ENCODE peak calls at places on chromosomes 2 and 18, in seven cellular contexts. One of them, this sample, is unnamed.

GRCh38 chr2:241465543-241465942 is 42.8 kb downstream of the STK25 start:
- DNase-seq in breast epithelium: no peak
- DNase-seq in COR-L47: no peak
- DNase-seq in stimulated activated CD4-positive, alpha-beta T cell treated with anti-CD3 and anti-CD28 coated beads, TNF-alpha, amount 100 ng/mL, for 4 hours: no peak
- DNase-seq in activated CD4-positive, alpha-beta memory T cell treated with anti-CD3 and anti-CD28 coated beads for 36 hours: no peak
- DNase-seq in GM12864: no peak
- DNase-seq in HL-60: no peak
- DNase-seq in this sample: no peak

GRCh38 chr2:59528525-59528924 is 1024.9 kb downstream of the BCL11A start:
- DNase-seq in COR-L47: no peak
- DNase-seq in HL-60: no peak
- DNase-seq in breast epithelium: no peak
- DNase-seq in GM12864: no peak
- DNase-seq in stimulated activated CD4-positive, alpha-beta T cell treated with anti-CD3 and anti-CD28 coated beads, TNF-alpha, amount 100 ng/mL, for 4 hours: no peak
- DNase-seq in activated CD4-positive, alpha-beta memory T cell treated with anti-CD3 and anti-CD28 coated beads for 36 hours: no peak
- DNase-seq in this sample: no peak

GRCh38 chr18:36702398-36703010 is 126.3 kb downstream of the TPGS2 start:
- DNase-seq in COR-L47: no peak
- DNase-seq in breast epithelium: no peak
- DNase-seq in activated CD4-positive, alpha-beta memory T cell treated with anti-CD3 and anti-CD28 coated beads for 36 hours: no peak
- DNase-seq in HL-60: no peak
- DNase-seq in GM12864: no peak
- DNase-seq in stimulated activated CD4-positive, alpha-beta T cell treated with anti-CD3 and anti-CD28 coated beads, TNF-alpha, amount 100 ng/mL, for 4 hours: no peak
- DNase-seq in this sample: no peak

GRCh38 chr2:102872388-102872787 is 110.6 kb downstream of the TMEM182 start:
- DNase-seq in breast epithelium: no peak
- DNase-seq in activated CD4-positive, alpha-beta memory T cell treated with anti-CD3 and anti-CD28 coated beads for 36 hours: no peak
- DNase-seq in HL-60: no peak
- DNase-seq in COR-L47: no peak
- DNase-seq in GM12864: no peak
- DNase-seq in stimulated activated CD4-positive, alpha-beta T cell treated with anti-CD3 and anti-CD28 coated beads, TNF-alpha, amount 100 ng/mL, for 4 hours: no peak
- DNase-seq in this sample: no peak

GRCh38 chr2:128028668-128029054 is 802 bp upstream of the SAP130 start:
- DNase-seq in COR-L47: no peak
- DNase-seq in GM12864: no peak
- DNase-seq in breast epithelium: no peak
- DNase-seq in HL-60: no peak
- DNase-seq in activated CD4-positive, alpha-beta memory T cell treated with anti-CD3 and anti-CD28 coated beads for 36 hours: no peak
- DNase-seq in stimulated activated CD4-positive, alpha-beta T cell treated with anti-CD3 and anti-CD28 coated beads, TNF-alpha, amount 100 ng/mL, for 4 hours: no peak
- DNase-seq in this sample: no peak

GRCh38 chr18:11847811-11848210 is 3.4 kb upstream of the CHMP1B start:
- DNase-seq in COR-L47: no peak
- DNase-seq in HL-60: no peak
- DNase-seq in activated CD4-positive, alpha-beta memory T cell treated with anti-CD3 and anti-CD28 coated beads for 36 hours: no peak
- DNase-seq in stimulated activated CD4-positive, alpha-beta T cell treated with anti-CD3 and anti-CD28 coated beads, TNF-alpha, amount 100 ng/mL, for 4 hours: no peak
- DNase-seq in GM12864: no peak
- DNase-seq in breast epithelium: no peak
- DNase-seq in this sample: no peak

GRCh38 chr2:81598437-81598836 is 1293.9 kb upstream of the LRRTM1 start:
- DNase-seq in COR-L47: no peak
- DNase-seq in activated CD4-positive, alpha-beta memory T cell treated with anti-CD3 and anti-CD28 coated beads for 36 hours: no peak
- DNase-seq in breast epithelium: no peak
- DNase-seq in HL-60: no peak
- DNase-seq in stimulated activated CD4-positive, alpha-beta T cell treated with anti-CD3 and anti-CD28 coated beads, TNF-alpha, amount 100 ng/mL, for 4 hours: no peak
- DNase-seq in GM12864: no peak
- DNase-seq in this sample: no peak

GRCh38 chr2:202238234-202239197 is at the start of gene SUMO1:
- DNase-seq in HL-60: peak
- DNase-seq in stimulated activated CD4-positive, alpha-beta T cell treated with anti-CD3 and anti-CD28 coated beads, TNF-alpha, amount 100 ng/mL, for 4 hours: peak
- DNase-seq in activated CD4-positive, alpha-beta memory T cell treated with anti-CD3 and anti-CD28 coated beads for 36 hours: peak
- DNase-seq in breast epithelium: peak
- DNase-seq in GM12864: peak
- DNase-seq in COR-L47: peak
- DNase-seq in this sample: peak

GRCh38 chr2:228819701-228820100 is 451.4 kb downstream of the PID1 start:
- DNase-seq in breast epithelium: no peak
- DNase-seq in HL-60: no peak
- DNase-seq in activated CD4-positive, alpha-beta memory T cell treated with anti-CD3 and anti-CD28 coated beads for 36 hours: no peak
- DNase-seq in stimulated activated CD4-positive, alpha-beta T cell treated with anti-CD3 and anti-CD28 coated beads, TNF-alpha, amount 100 ng/mL, for 4 hours: no peak
- DNase-seq in COR-L47: no peak
- DNase-seq in GM12864: no peak
- DNase-seq in this sample: no peak

GRCh38 chr2:11099122-11100065 is 55.9 kb upstream of the SLC66A3 start:
- DNase-seq in HL-60: no peak
- DNase-seq in GM12864: no peak
- DNase-seq in COR-L47: no peak
- DNase-seq in stimulated activated CD4-positive, alpha-beta T cell treated with anti-CD3 and anti-CD28 coated beads, TNF-alpha, amount 100 ng/mL, for 4 hours: no peak
- DNase-seq in breast epithelium: no peak
- DNase-seq in activated CD4-positive, alpha-beta memory T cell treated with anti-CD3 and anti-CD28 coated beads for 36 hours: no peak
- DNase-seq in this sample: no peak

GRCh38 chr18:32072321-32072720 is 19.4 kb upstream of the RNF138 start:
- DNase-seq in HL-60: no peak
- DNase-seq in GM12864: no peak
- DNase-seq in COR-L47: no peak
- DNase-seq in activated CD4-positive, alpha-beta memory T cell treated with anti-CD3 and anti-CD28 coated beads for 36 hours: no peak
- DNase-seq in stimulated activated CD4-positive, alpha-beta T cell treated with anti-CD3 and anti-CD28 coated beads, TNF-alpha, amount 100 ng/mL, for 4 hours: no peak
- DNase-seq in breast epithelium: no peak
- DNase-seq in this sample: no peak

GRCh38 chr2:226583715-226584114 is 215.9 kb downstream of the IRS1 start:
- DNase-seq in COR-L47: no peak
- DNase-seq in stimulated activated CD4-positive, alpha-beta T cell treated with anti-CD3 and anti-CD28 coated beads, TNF-alpha, amount 100 ng/mL, for 4 hours: no peak
- DNase-seq in GM12864: no peak
- DNase-seq in breast epithelium: no peak
- DNase-seq in activated CD4-positive, alpha-beta memory T cell treated with anti-CD3 and anti-CD28 coated beads for 36 hours: no peak
- DNase-seq in HL-60: no peak
- DNase-seq in this sample: no peak

GRCh38 chr2:20091305-20091991 is 40.0 kb upstream of the LAPTM4A start:
- DNase-seq in breast epithelium: peak
- DNase-seq in COR-L47: no peak
- DNase-seq in stimulated activated CD4-positive, alpha-beta T cell treated with anti-CD3 and anti-CD28 coated beads, TNF-alpha, amount 100 ng/mL, for 4 hours: no peak
- DNase-seq in HL-60: no peak
- DNase-seq in activated CD4-positive, alpha-beta memory T cell treated with anti-CD3 and anti-CD28 coated beads for 36 hours: no peak
- DNase-seq in GM12864: no peak
- DNase-seq in this sample: peak

GRCh38 chr2:62464608-62465007 is 41.4 kb downstream of the TMEM17 start:
- DNase-seq in COR-L47: no peak
- DNase-seq in GM12864: no peak
- DNase-seq in stimulated activated CD4-positive, alpha-beta T cell treated with anti-CD3 and anti-CD28 coated beads, TNF-alpha, amount 100 ng/mL, for 4 hours: no peak
- DNase-seq in HL-60: no peak
- DNase-seq in breast epithelium: no peak
- DNase-seq in activated CD4-positive, alpha-beta memory T cell treated with anti-CD3 and anti-CD28 coated beads for 36 hours: no peak
- DNase-seq in this sample: no peak

GRCh38 chr2:204625135-204625534 is 79.9 kb downstream of the PARD3B start:
- DNase-seq in COR-L47: peak
- DNase-seq in stimulated activated CD4-positive, alpha-beta T cell treated with anti-CD3 and anti-CD28 coated beads, TNF-alpha, amount 100 ng/mL, for 4 hours: no peak
- DNase-seq in activated CD4-positive, alpha-beta memory T cell treated with anti-CD3 and anti-CD28 coated beads for 36 hours: no peak
- DNase-seq in HL-60: no peak
- DNase-seq in breast epithelium: no peak
- DNase-seq in GM12864: no peak
- DNase-seq in this sample: no peak

GRCh38 chr2:69816923-69817542 is 12.4 kb upstream of the GMCL1 start:
- DNase-seq in GM12864: peak
- DNase-seq in COR-L47: peak
- DNase-seq in stimulated activated CD4-positive, alpha-beta T cell treated with anti-CD3 and anti-CD28 coated beads, TNF-alpha, amount 100 ng/mL, for 4 hours: peak
- DNase-seq in activated CD4-positive, alpha-beta memory T cell treated with anti-CD3 and anti-CD28 coated beads for 36 hours: peak
- DNase-seq in breast epithelium: peak
- DNase-seq in HL-60: peak
- DNase-seq in this sample: peak

GRCh38 chr2:14540003-14540402 is 92.5 kb upstream of the LRATD1 start:
- DNase-seq in stimulated activated CD4-positive, alpha-beta T cell treated with anti-CD3 and anti-CD28 coated beads, TNF-alpha, amount 100 ng/mL, for 4 hours: no peak
- DNase-seq in breast epithelium: no peak
- DNase-seq in HL-60: no peak
- DNase-seq in activated CD4-positive, alpha-beta memory T cell treated with anti-CD3 and anti-CD28 coated beads for 36 hours: no peak
- DNase-seq in GM12864: peak
- DNase-seq in COR-L47: no peak
- DNase-seq in this sample: no peak

GRCh38 chr18:9147440-9148238 is 11.1 kb downstream of the ANKRD12 start:
- DNase-seq in HL-60: peak
- DNase-seq in GM12864: no peak
- DNase-seq in stimulated activated CD4-positive, alpha-beta T cell treated with anti-CD3 and anti-CD28 coated beads, TNF-alpha, amount 100 ng/mL, for 4 hours: peak
- DNase-seq in COR-L47: peak
- DNase-seq in breast epithelium: no peak
- DNase-seq in activated CD4-positive, alpha-beta memory T cell treated with anti-CD3 and anti-CD28 coated beads for 36 hours: peak
- DNase-seq in this sample: no peak

GRCh38 chr2:61179701-61180639 is 18.0 kb downstream of the C2orf74 start:
- DNase-seq in HL-60: no peak
- DNase-seq in activated CD4-positive, alpha-beta memory T cell treated with anti-CD3 and anti-CD28 coated beads for 36 hours: no peak
- DNase-seq in stimulated activated CD4-positive, alpha-beta T cell treated with anti-CD3 and anti-CD28 coated beads, TNF-alpha, amount 100 ng/mL, for 4 hours: no peak
- DNase-seq in breast epithelium: no peak
- DNase-seq in GM12864: no peak
- DNase-seq in COR-L47: no peak
- DNase-seq in this sample: no peak

GRCh38 chr2:237967463-237967871 is 653 bp downstream of the UBE2F start:
- DNase-seq in COR-L47: no peak
- DNase-seq in activated CD4-positive, alpha-beta memory T cell treated with anti-CD3 and anti-CD28 coated beads for 36 hours: peak
- DNase-seq in stimulated activated CD4-positive, alpha-beta T cell treated with anti-CD3 and anti-CD28 coated beads, TNF-alpha, amount 100 ng/mL, for 4 hours: no peak
- DNase-seq in breast epithelium: peak
- DNase-seq in HL-60: no peak
- DNase-seq in GM12864: no peak
- DNase-seq in this sample: no peak

GRCh38 chr2:230254152-230254881 is 28.8 kb downstream of the SP140 start:
- DNase-seq in stimulated activated CD4-positive, alpha-beta T cell treated with anti-CD3 and anti-CD28 coated beads, TNF-alpha, amount 100 ng/mL, for 4 hours: no peak
- DNase-seq in activated CD4-positive, alpha-beta memory T cell treated with anti-CD3 and anti-CD28 coated beads for 36 hours: peak
- DNase-seq in breast epithelium: no peak
- DNase-seq in HL-60: no peak
- DNase-seq in GM12864: no peak
- DNase-seq in COR-L47: no peak
- DNase-seq in this sample: no peak

GRCh38 chr2:157874997-157875719 is 972 bp downstream of the ACVR1 start:
- DNase-seq in stimulated activated CD4-positive, alpha-beta T cell treated with anti-CD3 and anti-CD28 coated beads, TNF-alpha, amount 100 ng/mL, for 4 hours: no peak
- DNase-seq in GM12864: no peak
- DNase-seq in HL-60: no peak
- DNase-seq in breast epithelium: peak
- DNase-seq in activated CD4-positive, alpha-beta memory T cell treated with anti-CD3 and anti-CD28 coated beads for 36 hours: peak
- DNase-seq in COR-L47: no peak
- DNase-seq in this sample: peak

GRCh38 chr18:49726564-49726963 is 86.8 kb downstream of the ACAA2 start:
- DNase-seq in activated CD4-positive, alpha-beta memory T cell treated with anti-CD3 and anti-CD28 coated beads for 36 hours: no peak
- DNase-seq in GM12864: no peak
- DNase-seq in HL-60: no peak
- DNase-seq in stimulated activated CD4-positive, alpha-beta T cell treated with anti-CD3 and anti-CD28 coated beads, TNF-alpha, amount 100 ng/mL, for 4 hours: no peak
- DNase-seq in breast epithelium: no peak
- DNase-seq in COR-L47: no peak
- DNase-seq in this sample: no peak

GRCh38 chr2:128624956-128625355 is 306.3 kb upstream of the HS6ST1 start:
- DNase-seq in GM12864: no peak
- DNase-seq in activated CD4-positive, alpha-beta memory T cell treated with anti-CD3 and anti-CD28 coated beads for 36 hours: no peak
- DNase-seq in stimulated activated CD4-positive, alpha-beta T cell treated with anti-CD3 and anti-CD28 coated beads, TNF-alpha, amount 100 ng/mL, for 4 hours: no peak
- DNase-seq in HL-60: no peak
- DNase-seq in breast epithelium: no peak
- DNase-seq in COR-L47: no peak
- DNase-seq in this sample: no peak

GRCh38 chr18:22074343-22075070 is 94.9 kb upstream of the GATA6 start:
- DNase-seq in HL-60: no peak
- DNase-seq in GM12864: no peak
- DNase-seq in breast epithelium: no peak
- DNase-seq in activated CD4-positive, alpha-beta memory T cell treated with anti-CD3 and anti-CD28 coated beads for 36 hours: no peak
- DNase-seq in stimulated activated CD4-positive, alpha-beta T cell treated with anti-CD3 and anti-CD28 coated beads, TNF-alpha, amount 100 ng/mL, for 4 hours: no peak
- DNase-seq in COR-L47: no peak
- DNase-seq in this sample: no peak

GRCh38 chr18:75364512-75364911 is 63.0 kb downstream of the SMIM21 start:
- DNase-seq in stimulated activated CD4-positive, alpha-beta T cell treated with anti-CD3 and anti-CD28 coated beads, TNF-alpha, amount 100 ng/mL, for 4 hours: no peak
- DNase-seq in HL-60: peak
- DNase-seq in breast epithelium: no peak
- DNase-seq in activated CD4-positive, alpha-beta memory T cell treated with anti-CD3 and anti-CD28 coated beads for 36 hours: peak
- DNase-seq in GM12864: no peak
- DNase-seq in COR-L47: no peak
- DNase-seq in this sample: no peak

GRCh38 chr2:31945572-31945935 is 65.3 kb downstream of the MEMO1 start:
- DNase-seq in COR-L47: no peak
- DNase-seq in HL-60: no peak
- DNase-seq in GM12864: no peak
- DNase-seq in activated CD4-positive, alpha-beta memory T cell treated with anti-CD3 and anti-CD28 coated beads for 36 hours: no peak
- DNase-seq in stimulated activated CD4-positive, alpha-beta T cell treated with anti-CD3 and anti-CD28 coated beads, TNF-alpha, amount 100 ng/mL, for 4 hours: no peak
- DNase-seq in breast epithelium: no peak
- DNase-seq in this sample: no peak

GRCh38 chr2:160994141-160995002 is 165.9 kb upstream of the TANK start:
- DNase-seq in COR-L47: peak
- DNase-seq in stimulated activated CD4-positive, alpha-beta T cell treated with anti-CD3 and anti-CD28 coated beads, TNF-alpha, amount 100 ng/mL, for 4 hours: peak
- DNase-seq in HL-60: peak
- DNase-seq in GM12864: peak
- DNase-seq in breast epithelium: peak
- DNase-seq in activated CD4-positive, alpha-beta memory T cell treated with anti-CD3 and anti-CD28 coated beads for 36 hours: peak
- DNase-seq in this sample: peak

This sample was measured in tibial nerve.